ENCODE peak calls at places on chromosomes 7 and 10, in ten cellular contexts. Q, S, D, R, A, C, Z, T, K and H are unnamed samples.

GRCh38 chr10:32938554-32939061 is 19.4 kb downstream of the ITGB1 start:
- DNase-seq in Q (no peak), S (no peak), D (no peak), R (no peak), A (no peak), C (peak; percentile 55), Z (no peak), T (no peak), K (no peak), H (no peak)

GRCh38 chr7:45069444-45070253 is 19.1 kb downstream of the NACAD start:
- DNase-seq in Q (peak; percentile 32), S (no peak), D (no peak), R (no peak), A (peak; percentile 18), C (no peak), Z (no peak), T (no peak), K (no peak), H (no peak)

GRCh38 chr10:68330852-68331454 is 911 bp upstream of the HNRNPH3 start:
- DNase-seq in Q (peak; percentile 55), S (no peak), D (no peak), R (no peak), A (no peak), C (peak; percentile 30), Z (no peak), T (peak; percentile 44), K (no peak), H (peak; percentile 16)

GRCh38 chr10:110876000-110876399 is 4.3 kb downstream of the PDCD4 start:
- DNase-seq in Q (no peak), S (no peak), D (no peak), R (no peak), A (no peak), C (no peak), Z (no peak), T (no peak), K (no peak), H (no peak)

GRCh38 chr10:57338823-57339558 is 928.7 kb downstream of the IPMK start:
- DNase-seq in Q (no peak), S (peak; percentile 56), D (no peak), R (no peak), A (peak; percentile 34), C (peak; percentile 45), Z (no peak), T (peak; percentile 48), K (peak; percentile 15), H (no peak)

GRCh38 chr7:41000042-41000441 is 702.8 kb downstream of the INHBA start:
- DNase-seq in Q (no peak), S (no peak), D (no peak), R (no peak), A (no peak), C (no peak), Z (no peak), T (no peak), K (no peak), H (no peak)

GRCh38 chr10:30986027-30986672 is 45.5 kb downstream of the ZNF438 start:
- DNase-seq in Q (no peak), S (peak; percentile 72), D (no peak), R (no peak), A (no peak), C (no peak), Z (no peak), T (peak; percentile 72), K (no peak), H (no peak)

GRCh38 chr10:90125406-90125805 is 424.0 kb downstream of the KIF20B start:
- DNase-seq in Q (no peak), S (no peak), D (no peak), R (no peak), A (no peak), C (no peak), Z (no peak), T (peak; percentile 49), K (no peak), H (no peak)

GRCh38 chr10:70232155-70232858 is 922 bp downstream of the PPA1 start:
- DNase-seq in Q (peak; percentile 75), S (peak; percentile 66), D (no peak), R (peak; percentile 44), A (peak; percentile 34), C (peak; percentile 55), Z (peak; percentile 59), T (peak; percentile 48), K (no peak), H (no peak)

GRCh38 chr10:70232859-70233108 is 445 bp downstream of the PPA1 start:
- DNase-seq in Q (no peak), S (no peak), D (no peak), R (no peak), A (no peak), C (no peak), Z (no peak), T (no peak), K (no peak), H (no peak)

GRCh38 chr10:70234668-70235447 is 1.6 kb upstream of the PPA1 start:
- DNase-seq in Q (no peak), S (no peak), D (no peak), R (no peak), A (no peak), C (no peak), Z (no peak), T (peak; percentile 97), K (peak; percentile 55), H (no peak)

GRCh38 chr10:70233939-70234300 is 691 bp upstream of the PPA1 start:
- DNase-seq in Q (no peak), S (no peak), D (no peak), R (no peak), A (no peak), C (no peak), Z (no peak), T (no peak), K (no peak), H (no peak)

GRCh38 chr10:70233109-70233938 is at the start of gene PPA1:
- DNase-seq in Q (peak; percentile 99), S (peak; percentile 96), D (no peak), R (no peak), A (peak; percentile 100), C (peak; percentile 100), Z (peak; percentile 98), T (peak; percentile 91), K (peak; percentile 66), H (peak; percentile 99)
- TF ChIP-seq CTCF in Q (peak; percentile 62), S (no peak), D (no peak), R (peak; percentile 27), A (no peak), C (no peak), Z (no peak), T (no peak), K (peak; percentile 16), H (no peak)

GRCh38 chr10:50554381-50554994 is 69.3 kb downstream of the SGMS1 start:
- DNase-seq in Q (no peak), S (no peak), D (no peak), R (no peak), A (no peak), C (no peak), Z (no peak), T (no peak), K (no peak), H (no peak)

GRCh38 chr10:50551894-50552293 is 71.9 kb downstream of the SGMS1 start:
- DNase-seq in Q (no peak), S (no peak), D (no peak), R (no peak), A (no peak), C (no peak), Z (no peak), T (no peak), K (no peak), H (no peak)

GRCh38 chr10:50552308-50552707 is 71.4 kb downstream of the SGMS1 start:
- DNase-seq in Q (no peak), S (no peak), D (no peak), R (no peak), A (no peak), C (no peak), Z (no peak), T (peak; percentile 77), K (peak; percentile 27), H (no peak)

GRCh38 chr10:50554995-50555568 is 68.7 kb downstream of the SGMS1 start:
- DNase-seq in Q (no peak), S (peak; percentile 17), D (no peak), R (no peak), A (no peak), C (no peak), Z (no peak), T (peak; percentile 61), K (no peak), H (no peak)

DNA sequence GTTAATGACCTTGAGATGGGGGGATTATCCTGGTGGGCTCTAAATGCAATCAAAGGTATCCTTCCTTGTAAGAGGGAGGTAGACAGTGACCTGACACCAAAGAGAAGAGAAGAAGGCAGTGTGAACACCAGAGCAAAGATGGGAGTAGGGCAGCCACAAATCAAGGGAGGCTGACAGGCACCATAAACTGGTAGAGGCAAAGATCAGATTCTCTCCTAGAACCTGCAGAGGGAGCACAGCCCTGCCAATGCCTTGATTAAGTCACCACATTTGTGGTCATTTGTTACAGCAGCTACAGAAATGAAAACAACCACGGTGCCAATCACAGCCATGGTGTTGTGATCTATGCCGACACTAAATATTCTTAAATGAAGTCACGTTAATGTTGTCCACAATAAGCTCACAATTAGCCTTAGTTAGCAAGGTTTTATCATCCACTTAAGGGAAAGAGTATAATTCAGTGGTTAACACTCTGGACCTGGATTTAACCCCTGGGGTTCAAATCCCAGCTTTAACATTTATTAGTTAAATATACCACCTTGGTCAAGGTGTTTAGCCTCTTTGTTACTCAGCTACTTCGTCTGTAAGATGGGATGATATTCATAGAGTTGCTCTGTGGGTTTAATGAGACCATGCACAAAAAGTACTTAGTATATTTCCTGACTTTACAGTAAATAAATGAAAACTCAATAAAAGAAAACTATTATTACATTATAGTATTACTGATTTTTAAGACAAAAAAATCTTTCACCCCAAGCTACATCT is 70.8 kb downstream of the SGMS1 start:
- DNase-seq in Q (peak; percentile 66), S (peak; percentile 66), D (no peak), R (no peak), A (no peak), C (no peak), Z (no peak), T (peak; percentile 22), K (no peak), H (peak; percentile 29)
- TF ChIP-seq CTCF in Q (peak; percentile 71), S (peak; percentile 28), D (no peak), R (peak; percentile 42), A (no peak), C (no peak), Z (no peak), T (peak; percentile 25), K (peak; percentile 40), H (peak; percentile 54)

DNA sequence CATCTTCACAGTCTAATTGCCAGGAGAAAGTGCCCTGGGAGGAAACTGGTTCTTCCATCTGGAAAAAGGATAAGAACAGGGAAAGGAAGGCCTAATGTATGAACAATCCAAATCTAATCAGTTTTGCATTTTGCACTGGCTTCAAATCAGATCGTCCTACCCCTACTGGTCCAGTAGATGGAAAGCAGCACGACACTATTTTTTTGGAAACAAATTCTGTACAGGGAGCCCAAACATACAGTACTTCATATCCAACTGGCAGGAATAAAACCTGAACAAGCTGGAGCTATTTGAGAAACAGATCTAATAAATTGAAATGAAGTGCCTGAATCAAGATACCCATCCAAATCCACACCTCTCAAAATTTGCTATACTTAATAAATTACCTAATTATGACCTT is 36.5 kb downstream of the ETV1 start:
- DNase-seq in Q (no peak), S (no peak), D (no peak), R (no peak), A (no peak), C (no peak), Z (no peak), T (no peak), K (no peak), H (no peak)
- TF ChIP-seq CTCF in Q (no peak), S (no peak), D (no peak), R (no peak), A (no peak), C (no peak), Z (no peak), T (no peak), K (no peak), H (no peak)

GRCh38 chr7:30070052-30070451 is 41.8 kb downstream of the PLEKHA8 start:
- DNase-seq in Q (no peak), S (no peak), D (no peak), R (no peak), A (no peak), C (no peak), Z (no peak), T (no peak), K (no peak), H (no peak)

GRCh38 chr7:30079880-30080279 is 51.7 kb downstream of the PLEKHA8 start:
- DNase-seq in Q (no peak), S (no peak), D (no peak), R (no peak), A (no peak), C (no peak), Z (no peak), T (no peak), K (no peak), H (no peak)

GRCh38 chr7:30076411-30076810 is 48.2 kb downstream of the PLEKHA8 start:
- DNase-seq in Q (no peak), S (no peak), D (no peak), R (no peak), A (no peak), C (no peak), Z (no peak), T (no peak), K (no peak), H (no peak)

GRCh38 chr7:30069096-30069867 is 41.1 kb downstream of the PLEKHA8 start:
- DNase-seq in Q (no peak), S (no peak), D (no peak), R (no peak), A (no peak), C (no peak), Z (no peak), T (no peak), K (no peak), H (no peak)

GRCh38 chr7:30074422-30075030 is 46.3 kb downstream of the PLEKHA8 start:
- DNase-seq in Q (no peak), S (peak; percentile 59), D (no peak), R (no peak), A (no peak), C (peak; percentile 23), Z (no peak), T (peak; percentile 67), K (no peak), H (no peak)
- TF ChIP-seq CTCF in Q (peak; percentile 45), S (peak; percentile 40), D (no peak), R (peak; percentile 53), A (peak; percentile 48), C (peak; percentile 54), Z (no peak), T (peak; percentile 64), K (peak; percentile 37), H (no peak)